ENCODE peak calls at places on chromosomes 13 and 19, in six cellular contexts. U is mesothelial cell of epicardium; B is stimulated activated CD8-positive, alpha-beta memory T cell treated with anti-CD3 and anti-CD28 coated beads, Interleukin-2, amount 100 ng/mL, for 48 hours; E is head of caudate nucleus; N is fibroblast of the aortic adventitia; C is CD8-positive, alpha-beta T cell. A is an unnamed sample.

GRCh38 chr13:112115403-112116091 is 48.6 kb downstream of the SOX1 start:
- DNase-seq in C (no peak), E (no peak), U (peak; percentile 35), N (no peak), B (no peak), A (no peak)

GRCh38 chr13:59950201-59950730 is 213.5 kb downstream of the DIAPH3 start:
- DNase-seq in N (no peak), B (no peak), E (no peak), U (no peak), C (no peak), A (no peak)

GRCh38 chr19:41239363-41239762 is 20.3 kb downstream of the AXL start:
- DNase-seq in E (no peak), N (no peak), U (no peak), C (no peak), B (no peak), A (no peak)

GRCh38 chr19:19540707-19541515 is 2.8 kb downstream of the CILP2 start:
- DNase-seq in B (peak; percentile 66), C (peak; percentile 79), E (no peak), U (peak; percentile 58), N (no peak), A (peak; percentile 88)

GRCh38 chr13:46006688-46007452 is 45.7 kb downstream of the ZC3H13 start:
- DNase-seq in N (no peak), U (no peak), C (no peak), E (no peak), B (no peak), A (no peak)

GRCh38 chr19:28905996-28906395 is 307.0 kb downstream of the UQCRFS1 start:
- DNase-seq in N (peak; percentile 9), U (no peak), B (no peak), C (no peak), E (no peak), A (no peak)

GRCh38 chr13:30616927-30617314 is 799 bp upstream of the USPL1 start:
- DNase-seq in U (no peak), E (peak; percentile 66), N (peak; percentile 94), B (no peak), C (peak; percentile 57), A (peak; percentile 30)

GRCh38 chr13:95564948-95565347 is 12.4 kb downstream of the CLDN10 start:
- DNase-seq in B (no peak), U (no peak), N (peak; percentile 91), C (no peak), E (no peak), A (no peak)

GRCh38 chr13:102142473-102142826 is 259.4 kb downstream of the FGF14 start:
- DNase-seq in E (no peak), U (no peak), C (no peak), N (no peak), B (no peak), A (no peak)

GRCh38 chr19:48480476-48481190 is 11.5 kb downstream of the CYTH2 start:
- DNase-seq in U (no peak), N (no peak), B (peak; percentile 32), C (peak; percentile 53), E (peak; percentile 56), A (no peak)

GRCh38 chr13:43883636-43884035 is 3.9 kb downstream of the LACC1 start:
- DNase-seq in U (no peak), B (no peak), C (no peak), E (no peak), N (no peak), A (no peak)

GRCh38 chr13:19984430-19985218 is 26.1 kb downstream of the ZMYM2 start:
- DNase-seq in B (no peak), N (peak; percentile 73), C (no peak), E (no peak), U (no peak), A (peak; percentile 24)

GRCh38 chr13:61453121-61453520 is 37.5 kb upstream of the PCDH20 start:
- DNase-seq in B (no peak), C (no peak), E (no peak), U (no peak), N (no peak), A (no peak)

GRCh38 chr19:48842744-48843162 is 6.5 kb upstream of the HSD17B14 start:
- DNase-seq in B (no peak), C (peak; percentile 51), U (peak; percentile 60), N (peak; percentile 71), E (peak; percentile 20), A (peak; percentile 63)

GRCh38 chr13:20404488-20405222 is 121.0 kb downstream of the CRYL1 start:
- DNase-seq in U (peak; percentile 33), E (no peak), N (no peak), C (no peak), B (no peak), A (no peak)

GRCh38 chr13:43232144-43232840 is 208.9 kb downstream of the DNAJC15 start:
- DNase-seq in N (peak; percentile 54), U (no peak), C (no peak), E (no peak), B (no peak), A (no peak)

GRCh38 chr19:14363203-14364097 is 17.8 kb upstream of the ADGRE5 start:
- DNase-seq in N (peak; percentile 74), B (peak; percentile 58), C (peak; percentile 51), E (no peak), U (peak; percentile 70), A (peak; percentile 80)

GRCh38 chr13:29239653-29240525 is 355.6 kb downstream of the SLC7A1 start:
- DNase-seq in C (no peak), N (no peak), E (no peak), U (no peak), B (no peak), A (no peak)

GRCh38 chr19:18586311-18586710 is 2.3 kb upstream of the REX1BD start:
- DNase-seq in E (no peak), U (no peak), B (no peak), N (no peak), C (no peak), A (no peak)

GRCh38 chr19:489418-490196 is 6.7 kb upstream of the MADCAM1 start:
- DNase-seq in C (no peak), B (no peak), N (peak; percentile 21), U (no peak), E (peak; percentile 34), A (no peak)

A was measured in K562.